ENCODE peak calls at places on chromosomes 1 and 21, in ten cellular contexts. A is HFF-Myc, M is heart right ventricle, H is MM.1S, K is left cardiac atrium, J is amniotic stem cell, U is mammary epithelial cell, Y is adrenal gland, Q is sciatic nerve, P is kidney glomerular epithelial cell. O is an unnamed sample.

GRCh38 chr1:208449951-208450350 is 205.8 kb upstream of the PLXNA2 start:
- DNase-seq in A (no peak), M (no peak), H (no peak), K (no peak), J (no peak), U (no peak), Y (no peak), Q (no peak), P (no peak), O (no peak)

GRCh38 chr1:59477286-59477685 is 180.4 kb downstream of the FGGY start:
- DNase-seq in A (peak), M (no peak), H (no peak), K (no peak), J (no peak), U (peak), Y (peak), Q (no peak), P (no peak), O (peak)

GRCh38 chr1:234603221-234604204 is 6.5 kb downstream of the IRF2BP2 start:
- DNase-seq in A (no peak), M (no peak), H (no peak), K (no peak), J (no peak), U (peak), Y (no peak), Q (no peak), P (peak), O (no peak)

GRCh38 chr21:19621837-19622496 is 1218.4 kb upstream of the TMPRSS15 start:
- DNase-seq in A (no peak), M (no peak), H (no peak), K (no peak), J (no peak), U (no peak), Y (no peak), Q (no peak), P (no peak), O (no peak)

GRCh38 chr1:48572632-48573258 is 100.7 kb upstream of the SPATA6 start:
- DNase-seq in A (peak), M (peak), H (peak), K (peak), J (peak), U (peak), Y (peak), Q (peak), P (peak), O (no peak)

GRCh38 chr1:200873116-200873670 is 412 bp downstream of the GPR25 start:
- DNase-seq in A (no peak), M (no peak), H (no peak), K (no peak), J (no peak), U (no peak), Y (no peak), Q (no peak), P (no peak), O (no peak)

GRCh38 chr21:20570824-20571232 is 427.4 kb upstream of the NCAM2 start:
- DNase-seq in A (no peak), M (no peak), H (no peak), K (no peak), J (no peak), U (no peak), Y (no peak), Q (no peak), P (no peak), O (no peak)

GRCh38 chr1:56576880-56577858 is 2.2 kb downstream of the PLPP3 start:
- DNase-seq in A (no peak), M (no peak), H (peak), K (no peak), J (no peak), U (peak), Y (no peak), Q (no peak), P (peak), O (no peak)

GRCh38 chr1:204565617-204566582 is 49.7 kb downstream of the MDM4 start:
- DNase-seq in A (peak), M (no peak), H (peak), K (peak), J (peak), U (peak), Y (peak), Q (no peak), P (peak), O (peak)

GRCh38 chr1:230212405-230212936 is 145.4 kb downstream of the GALNT2 start:
- DNase-seq in A (no peak), M (no peak), H (peak), K (no peak), J (no peak), U (no peak), Y (no peak), Q (no peak), P (no peak), O (no peak)

GRCh38 chr1:46041551-46041950 is 90.9 kb downstream of the PIK3R3 start:
- DNase-seq in A (no peak), M (no peak), H (peak), K (no peak), J (no peak), U (no peak), Y (no peak), Q (no peak), P (no peak), O (no peak)

GRCh38 chr1:70906790-70907189 is 140.8 kb downstream of the PTGER3 start:
- DNase-seq in A (no peak), M (no peak), H (no peak), K (no peak), J (no peak), U (no peak), Y (no peak), Q (no peak), P (no peak), O (no peak)

GRCh38 chr1:153024413-153024812 is 6.6 kb upstream of the SPRR1B start:
- DNase-seq in A (no peak), M (no peak), H (no peak), K (no peak), J (no peak), U (no peak), Y (no peak), Q (no peak), P (no peak), O (no peak)

GRCh38 chr1:209048961-209049669 is 534.4 kb upstream of the CAMK1G start:
- DNase-seq in A (no peak), M (no peak), H (no peak), K (no peak), J (no peak), U (no peak), Y (no peak), Q (no peak), P (peak), O (peak)

GRCh38 chr1:184157396-184157747 is 105.8 kb downstream of the TSEN15 start:
- DNase-seq in A (no peak), M (no peak), H (no peak), K (no peak), J (no peak), U (no peak), Y (no peak), Q (no peak), P (no peak), O (no peak)

GRCh38 chr1:58837886-58838285 is 54.0 kb upstream of the JUN start:
- DNase-seq in A (no peak), M (no peak), H (no peak), K (no peak), J (no peak), U (no peak), Y (no peak), Q (no peak), P (no peak), O (no peak)

GRCh38 chr1:237205400-237206064 is 163.5 kb downstream of the RYR2 start:
- DNase-seq in A (no peak), M (peak), H (no peak), K (peak), J (no peak), U (no peak), Y (no peak), Q (no peak), P (no peak), O (no peak)

O was measured in BJ.